ENCODE peak calls at places on chromosomes 16 and 17, in four cellular contexts. N is psoas muscle; X is transverse colon; T is CD8-positive, alpha-beta memory T cell. U is an unnamed sample. For H3K4me1 and H3K27me3, the result is how much of the 10 kb centered on the place peaks cover.

GRCh38 chr16:83602797-83603735 is 204.7 kb upstream of the HSBP1 start:
- DNase-seq in N (no peak), X (no peak), T (no peak), U (no peak)

GRCh38 chr17:76530489-76530814 is 7.1 kb downstream of the CYGB start:
- DNase-seq in N (no peak), X (no peak), T (no peak), U (no peak)

GRCh38 chr17:27332485-27333409 is 38.8 kb downstream of the WSB1 start:
- DNase-seq in N (peak), X (peak), T (peak), U (peak)

GRCh38 chr16:23435500-23435899 is 17.5 kb downstream of the COG7 start:
- DNase-seq in N (peak), X (peak), T (peak), U (peak)

GRCh38 chr16:3503513-3503912 is 2.7 kb downstream of the CLUAP1 start:
- DNase-seq in N (no peak), X (no peak), T (peak), U (no peak)

GRCh38 chr17:70604854-70605253 is 435.5 kb downstream of the KCNJ2 start:
- DNase-seq in N (no peak), X (no peak), T (no peak), U (no peak)

GRCh38 chr17:9258115-9259020 is 237.1 kb downstream of the NTN1 start:
- DNase-seq in N (no peak), X (no peak), T (no peak), U (no peak)

GRCh38 chr17:75325827-75326586 is 36.8 kb upstream of the SLC25A19 start:
- DNase-seq in N (no peak), X (no peak), T (no peak), U (no peak)

GRCh38 chr17:45936610-45937009 is 42.3 kb downstream of the MAPT start:
- DNase-seq in N (no peak), X (no peak), T (no peak), U (peak)

GRCh38 chr17:52024296-52024870 is 134.1 kb downstream of the CA10 start:
- DNase-seq in N (no peak), X (no peak), T (no peak), U (no peak)

GRCh38 chr17:65537845-65538678 is 23.4 kb downstream of the AXIN2 start:
- DNase-seq in N (no peak), X (no peak), T (no peak), U (peak)

GRCh38 chr17:82884923-82885322 is 45.1 kb upstream of the ZNF750 start:
- DNase-seq in N (no peak), X (peak), T (peak), U (no peak)

GRCh38 chr17:76382803-76383644 is 1.4 kb upstream of the SPHK1 start:
- DNase-seq in N (peak), X (peak), T (peak), U (no peak)

GRCh38 chr16:13521356-13521755 is 398.6 kb upstream of the ERCC4 start:
- DNase-seq in N (no peak), X (no peak), T (no peak), U (no peak)

GRCh38 chr16:11835891-11836652 is 15.3 kb downstream of the RSL1D1 start:
- DNase-seq in N (no peak), X (no peak), T (no peak), U (no peak)

GRCh38 chr17:4032738-4033137 is 68.5 kb upstream of the ATP2A3 start:
- DNase-seq in N (no peak), X (no peak), T (no peak), U (no peak)

GRCh38 chr16:30069575-30070462 is 4.3 kb downstream of the ALDOA start:
- DNase-seq in N (no peak), X (no peak), T (no peak), U (no peak)

GRCh38 chr17:51000835-51001638 is 119.6 kb downstream of the SPAG9 start:
- DNase-seq in N (no peak), X (no peak), T (peak), U (no peak)

GRCh38 chr16:30104492-30104891 is 8.5 kb upstream of the YPEL3 start:
- DNase-seq in N (no peak), X (peak), T (no peak), U (no peak)

GRCh38 chr17:11720816-11721215 is 122.5 kb downstream of the DNAH9 start:
- DNase-seq in N (no peak), X (no peak), T (no peak), U (no peak)

GRCh38 chr16:58511933-58512815 is 3.1 kb upstream of the SETD6 start:
- DNase-seq in N (peak), X (peak), T (peak), U (peak)

GRCh38 chr17:17347956-17348871 is 45.0 kb downstream of the NT5M start:
- DNase-seq in N (no peak), X (no peak), T (no peak), U (no peak)

GRCh38 chr17:39027037-39027436 is 59.8 kb upstream of the FBXO47 start:
- DNase-seq in N (peak), X (peak), T (peak), U (peak)

GRCh38 chr17:50212121-50212843 is 10.9 kb upstream of the COL1A1 start:
- DNase-seq in N (no peak), X (peak), T (no peak), U (no peak)

GRCh38 chr17:27793168-27793905 is 7.0 kb downstream of the NOS2 start:
- DNase-seq in N (peak), X (no peak), T (no peak), U (no peak)

GRCh38 chr17:40598021-40598927 is 33.0 kb upstream of the CCR7 start:
- DNase-seq in N (no peak), X (no peak), T (no peak), U (peak)

GRCh38 chr16:4330277-4330882 is 14.5 kb downstream of the GLIS2 start:
- DNase-seq in N (peak), X (peak), T (peak), U (peak)

GRCh38 chr17:40320771-40321501 is 12.0 kb downstream of the RARA start:
- DNase-seq in N (peak), X (peak), T (no peak), U (no peak)

GRCh38 chr17:9120471-9120870 is 99.2 kb downstream of the NTN1 start:
- DNase-seq in N (no peak), X (no peak), T (no peak), U (no peak)

GRCh38 chr17:33976816-33977215 is 278.3 kb upstream of the CCL2 start:
- DNase-seq in N (no peak), X (no peak), T (no peak), U (no peak)

GRCh38 chr17:18198530-18198929 is 14.9 kb downstream of the ALKBH5 start:
- DNase-seq in N (no peak), X (no peak), T (no peak), U (no peak)

GRCh38 chr17:39235555-39236221 is 9.9 kb upstream of the STAC2 start:
- DNase-seq in N (no peak), X (peak), T (peak), U (no peak)

GRCh38 chr16:48384982-48385271 is 286 bp downstream of the SIAH1 start:
- DNase-seq in N (no peak), X (no peak), T (no peak), U (no peak)

GRCh38 chr17:3768341-3768740 is 32.6 kb downstream of the ITGAE start:
- DNase-seq in N (no peak), X (no peak), T (no peak), U (peak)

GRCh38 chr17:82524540-82524939 is 5.0 kb downstream of the FOXK2 start:
- DNase-seq in N (no peak), X (no peak), T (no peak), U (no peak)

GRCh38 chr17:55346658-55347057 is 75.0 kb downstream of the MMD start:
- DNase-seq in N (no peak), X (no peak), T (no peak), U (no peak)
- H3K4me1 ChIP-seq in N (under half), X (under half), T (under half), U (under half)

DNA sequence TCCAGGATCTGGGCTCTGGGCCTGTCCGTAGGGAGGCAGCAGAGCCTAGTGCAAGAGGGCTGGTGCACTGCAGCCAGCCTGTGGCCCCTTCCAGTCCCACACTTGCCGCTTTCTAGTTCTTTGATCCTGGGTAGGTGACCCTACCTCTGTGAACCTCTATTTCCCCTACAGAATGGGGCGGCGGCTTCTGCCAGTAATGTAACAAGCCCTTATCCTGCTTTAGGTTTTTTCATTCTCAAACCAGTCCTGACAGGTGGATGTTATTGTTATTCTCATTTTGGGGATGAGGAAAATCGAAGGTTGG is 744 bp downstream of the E4F1 start:
- DNase-seq in N (no peak), X (no peak), T (no peak), U (no peak)
- H3K27ac ChIP-seq in N (peak), X (peak), T (peak), U (peak)

DNA sequence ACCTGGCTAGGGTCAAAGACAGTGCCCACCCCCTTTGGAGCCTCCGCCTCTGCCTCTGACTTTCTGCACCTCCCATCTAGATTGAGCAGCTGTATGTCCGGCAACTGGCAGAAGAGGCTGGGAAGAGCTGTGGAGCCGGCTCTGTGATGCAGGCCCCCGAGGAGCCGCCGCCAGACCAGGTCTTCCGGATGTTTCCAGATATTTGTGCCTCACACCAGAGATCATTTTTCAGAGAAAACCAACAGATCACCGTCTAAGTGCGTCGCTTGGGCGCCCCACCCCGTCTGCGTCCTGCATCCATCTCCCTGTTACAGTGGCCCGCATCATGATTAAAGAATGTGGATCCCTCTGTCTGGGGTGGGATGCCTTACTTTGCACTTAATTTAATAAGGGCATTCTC is 22.1 kb downstream of the IRF8 start:
- DNase-seq in N (no peak), X (no peak), T (no peak), U (no peak)
- H3K27me3 ChIP-seq in N (under half), X (under half), T (under half), U (under half)

GRCh38 chr16:69413045-69413664 is 11.3 kb upstream of the CYB5B start:
- DNase-seq in N (no peak), X (no peak), T (no peak), U (no peak)
- H3K4me1 ChIP-seq in N (under half), X (under half), T (under half), U (under half)

GRCh38 chr16:50706250-50706649 is 12.8 kb downstream of the NOD2 start:
- DNase-seq in N (no peak), X (no peak), T (no peak), U (no peak)

GRCh38 chr16:50705436-50706110 is 12.2 kb downstream of the NOD2 start:
- DNase-seq in N (no peak), X (no peak), T (no peak), U (no peak)

GRCh38 chr16:50699345-50700159 is 6.1 kb downstream of the NOD2 start:
- DNase-seq in N (peak), X (no peak), T (no peak), U (peak)

GRCh38 chr16:50704245-50704644 is 10.8 kb downstream of the NOD2 start:
- DNase-seq in N (no peak), X (no peak), T (no peak), U (no peak)

GRCh38 chr16:50702725-50703124 is 9.3 kb downstream of the NOD2 start:
- DNase-seq in N (no peak), X (no peak), T (no peak), U (no peak)
- H3K27ac ChIP-seq in N (peak), X (no peak), T (no peak), U (no peak)

DNA sequence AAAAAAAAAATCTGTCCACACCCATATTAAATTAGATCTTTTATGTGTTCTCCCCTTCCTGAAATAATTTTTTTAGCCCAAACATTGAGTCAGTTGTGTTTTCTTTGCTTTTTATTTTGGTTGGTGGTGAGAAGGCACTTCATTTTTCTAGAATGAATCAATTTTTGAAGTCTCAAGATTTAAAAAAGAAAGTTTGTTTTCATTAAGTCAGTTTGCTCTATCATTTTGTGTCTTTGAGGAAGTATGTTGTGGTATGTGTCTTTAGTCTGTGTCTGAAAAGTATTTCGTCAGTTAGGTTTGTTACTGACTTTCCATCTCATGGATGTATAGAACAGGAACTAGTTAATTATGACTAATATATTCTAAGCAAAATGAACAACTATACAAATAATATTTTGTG is 3.8 kb downstream of the IGF2BP1 start:
- DNase-seq in N (no peak), X (no peak), T (no peak), U (no peak)
- H3K27me3 ChIP-seq in N (under half), X (half or more), T (half or more), U (under half)

GRCh38 chr16:75262800-75263127 is 11.3 kb upstream of the BCAR1 start:
- DNase-seq in N (no peak), X (no peak), T (no peak), U (no peak)

GRCh38 chr16:75261590-75262078 is 10.2 kb upstream of the BCAR1 start:
- DNase-seq in N (no peak), X (no peak), T (no peak), U (no peak)

GRCh38 chr16:75262104-75262799 is 10.8 kb upstream of the BCAR1 start:
- DNase-seq in N (peak), X (peak), T (no peak), U (peak)

GRCh38 chr16:75258807-75259141 is 7.3 kb upstream of the BCAR1 start:
- DNase-seq in N (no peak), X (no peak), T (no peak), U (no peak)

GRCh38 chr16:75260856-75261589 is 9.6 kb upstream of the BCAR1 start:
- DNase-seq in N (no peak), X (no peak), T (no peak), U (no peak)
- H3K4me1 ChIP-seq in N (half or more), X (half or more), T (under half), U (under half)